ENCODE peak calls at places on chromosomes 4 and X, in four cellular contexts. V, G, S and M are unnamed samples.

GRCh38 chr4:55947254-55947882 is 1.4 kb upstream of the CEP135 start:
- DNase-seq in S (no peak), V (no peak), G (peak), M (no peak)

GRCh38 chr4:150569384-150569987 is 12.5 kb upstream of the MAB21L2 start:
- DNase-seq in G (no peak), S (no peak), V (no peak), M (no peak)

GRCh38 chrX:106811131-106811910 is 8.8 kb downstream of the TBC1D8B start:
- DNase-seq in S (no peak), V (no peak), G (no peak), M (no peak)

GRCh38 chr4:145619639-145619996 is 433 bp downstream of the MMAA start:
- DNase-seq in S (no peak), V (peak), G (no peak), M (peak)

GRCh38 chr4:110837896-110838450 is 215.1 kb upstream of the PITX2 start:
- DNase-seq in V (no peak), S (peak), G (no peak), M (no peak)

GRCh38 chr4:23930750-23931488 is 41.1 kb upstream of the PPARGC1A start:
- DNase-seq in S (peak), G (no peak), V (no peak), M (peak)

GRCh38 chrX:71586929-71587328 is 8.7 kb downstream of the GCNA start:
- DNase-seq in V (no peak), G (no peak), S (no peak), M (peak)

GRCh38 chrX:143429831-143430230 is 87.4 kb downstream of the SPANXN3 start:
- DNase-seq in G (no peak), V (no peak), S (no peak), M (no peak)

GRCh38 chr4:103150677-103151076 is 47.5 kb downstream of the CENPE start:
- DNase-seq in G (no peak), V (no peak), S (no peak), M (no peak)

GRCh38 chr4:168092176-168092712 is at the start of gene ANXA10:
- DNase-seq in G (no peak), S (no peak), V (no peak), M (no peak)

GRCh38 chr4:149980941-149981340 is 97.3 kb upstream of the DCLK2 start:
- DNase-seq in S (peak), V (peak), G (peak), M (peak)

GRCh38 chr4:110196871-110197420 is 1.5 kb downstream of the ELOVL6 start:
- DNase-seq in G (peak), S (peak), V (no peak), M (no peak)

GRCh38 chrX:118212817-118213183 is 96.2 kb upstream of the KLHL13 start:
- DNase-seq in S (no peak), V (no peak), G (peak), M (no peak)

GRCh38 chr4:143667461-143667860 is 33.0 kb downstream of the FREM3 start:
- DNase-seq in G (no peak), S (peak), V (no peak), M (no peak)

GRCh38 chrX:130114141-130114561 is 3.9 kb upstream of the ELF4 start:
- DNase-seq in V (no peak), S (no peak), G (no peak), M (no peak)

GRCh38 chrX:106499473-106499872 is 112.3 kb upstream of the RADX start:
- DNase-seq in S (no peak), V (no peak), G (no peak), M (no peak)

GRCh38 chr4:169440446-169440845 is 169.7 kb upstream of the SH3RF1 start:
- DNase-seq in V (no peak), S (no peak), G (no peak), M (no peak)

GRCh38 chr4:10529256-10529890 is 72.1 kb upstream of the ZNF518B start:
- DNase-seq in S (no peak), G (no peak), V (peak), M (peak)

GRCh38 chrX:1577845-1578244 is 13.6 kb upstream of the AKAP17A start:
- DNase-seq in G (no peak), V (no peak), S (no peak), M (no peak)

GRCh38 chr4:87975466-87975865 is at the start of gene SPP1:
- DNase-seq in S (peak), V (no peak), G (peak), M (peak)

GRCh38 chrX:152923599-152923998 is 25.7 kb downstream of the ZNF185 start:
- DNase-seq in V (no peak), G (no peak), S (no peak), M (no peak)

GRCh38 chrX:120251471-120252011 is 929 bp downstream of the ZBTB33 start:
- DNase-seq in S (peak), G (peak), V (no peak), M (peak)
- TF ChIP-seq EZH2phosphoT487 in S (no peak), G (no peak), V (no peak), M (no peak)

DNA sequence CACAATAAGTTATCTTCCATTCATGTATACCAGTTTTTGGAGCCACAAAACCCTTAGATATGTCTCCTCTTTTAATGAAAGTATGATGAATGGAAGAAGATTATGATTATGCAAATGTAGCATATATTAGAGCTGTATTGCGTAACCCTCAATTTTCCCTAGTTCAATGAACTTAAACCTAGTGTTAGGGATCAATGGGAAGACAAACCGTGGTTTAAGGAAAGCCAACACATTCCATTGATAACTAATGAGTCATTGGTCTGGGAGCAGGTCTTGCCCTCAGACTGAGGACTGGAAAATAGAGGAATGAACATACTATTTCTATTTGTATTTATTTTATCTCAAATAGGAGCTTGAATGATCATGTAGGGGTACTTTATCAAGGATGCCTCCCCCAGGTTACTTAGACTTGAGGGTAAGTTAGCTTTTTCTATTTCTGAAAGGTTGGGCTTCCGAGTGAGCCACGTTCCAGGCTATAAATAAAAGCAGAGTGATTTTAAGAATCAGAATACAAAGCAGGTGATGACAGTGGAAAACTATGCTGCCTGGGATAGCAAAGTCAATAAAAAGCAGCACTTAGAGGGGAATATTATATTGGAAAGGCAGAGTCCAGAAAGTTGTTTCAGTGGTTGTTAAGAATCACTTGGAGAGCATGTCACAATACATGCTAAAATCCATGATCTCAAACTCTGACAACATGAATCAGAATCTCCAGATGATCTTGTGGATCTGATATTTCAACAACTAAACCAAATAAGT is 356.0 kb downstream of the ADAM29 start:
- DNase-seq in V (no peak), S (no peak), G (no peak), M (no peak)
- TF ChIP-seq EZH2phosphoT487 in V (no peak), S (no peak), G (no peak), M (no peak)

GRCh38 chr4:25441519-25442117 is 64.6 kb downstream of the ANAPC4 start:
- DNase-seq in V (peak), G (peak), S (peak), M (peak)
- TF ChIP-seq EZH2phosphoT487 in V (no peak), G (no peak), S (no peak), M (no peak)

GRCh38 chrX:133307094-133307493 is 88.9 kb upstream of the TFDP3 start:
- DNase-seq in G (no peak), V (no peak), S (peak), M (no peak)

GRCh38 chrX:133302775-133303445 is 84.8 kb upstream of the TFDP3 start:
- DNase-seq in S (no peak), G (no peak), V (no peak), M (no peak)

GRCh38 chrX:133307637-133308485 is 89.7 kb upstream of the TFDP3 start:
- DNase-seq in G (no peak), V (no peak), S (peak), M (peak)

GRCh38 chrX:133305348-133305747 is 87.2 kb upstream of the TFDP3 start:
- DNase-seq in S (no peak), V (no peak), G (no peak), M (no peak)
- TF ChIP-seq EZH2phosphoT487 in S (no peak), V (no peak), G (no peak), M (no peak)

DNA sequence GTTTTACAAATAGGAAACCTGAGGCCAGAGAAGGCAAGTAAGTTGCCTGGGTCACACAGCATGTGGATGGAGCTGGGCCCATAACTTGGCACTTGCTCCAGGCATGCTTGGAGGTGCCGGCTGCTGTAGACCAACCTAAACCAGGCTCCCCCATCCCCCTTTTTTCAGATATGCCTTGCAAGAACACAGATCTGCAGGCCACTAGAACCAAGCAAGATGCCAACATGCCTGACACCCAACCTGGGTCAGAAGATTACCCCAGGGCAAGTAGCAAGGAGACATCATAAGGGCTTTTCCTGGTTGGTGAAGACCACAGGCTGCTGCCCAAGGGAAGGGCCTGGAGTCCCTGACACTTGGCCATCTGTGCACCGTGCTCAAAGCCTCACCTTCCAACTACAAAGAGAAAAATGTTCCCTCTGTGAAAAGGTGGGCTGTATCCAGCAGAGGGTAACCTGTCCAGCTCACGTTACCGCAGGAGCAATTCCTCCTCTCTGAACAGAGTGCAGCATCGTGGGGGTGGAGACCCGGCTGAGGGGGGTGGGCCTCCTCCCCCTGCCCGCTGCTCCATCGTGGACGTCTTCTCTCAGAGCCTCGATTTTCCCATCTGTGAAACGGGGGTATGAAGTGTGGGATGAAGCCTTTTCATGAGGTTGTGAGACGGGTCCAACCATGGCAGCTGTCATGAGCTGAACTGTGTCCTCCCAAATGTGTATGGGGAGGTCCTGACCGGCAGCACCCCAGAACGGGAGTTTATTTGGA is 23.0 kb downstream of the HMX1 start:
- DNase-seq in G (no peak), V (no peak), S (no peak), M (no peak)
- TF ChIP-seq EZH2phosphoT487 in G (no peak), V (no peak), S (no peak), M (no peak)

DNA sequence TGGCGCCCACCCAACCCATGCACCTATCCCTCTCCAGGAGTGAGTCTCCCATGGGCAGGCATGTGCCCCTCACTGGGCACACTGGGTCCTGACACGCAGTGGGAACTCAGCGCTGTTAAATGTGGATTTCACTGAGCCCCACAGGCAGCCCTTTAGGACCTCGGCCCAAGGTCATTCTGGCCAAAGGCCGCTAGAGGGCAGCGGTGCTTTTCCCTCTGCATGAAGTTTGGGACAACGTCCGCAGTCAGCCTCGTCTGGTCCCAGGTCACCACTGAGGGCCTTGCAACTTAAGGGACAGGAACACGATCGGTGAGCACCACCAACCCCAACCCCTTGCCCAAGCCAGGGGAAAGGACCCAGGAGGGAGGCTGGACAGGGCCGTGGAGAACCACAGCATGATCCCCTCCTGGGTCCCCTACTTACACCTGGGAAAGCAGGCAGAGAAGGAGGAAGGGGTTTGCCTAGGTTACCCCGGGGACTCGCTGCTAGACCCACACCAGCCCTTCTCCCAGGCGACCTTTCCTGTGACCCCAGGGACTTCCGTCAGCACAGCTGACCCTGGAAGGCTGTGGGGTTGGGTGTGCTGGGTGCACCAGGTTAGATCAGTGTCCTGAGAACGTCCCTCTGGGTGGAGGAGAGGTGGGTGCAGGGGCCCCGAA is 24.0 kb downstream of the CYTL1 start:
- DNase-seq in S (peak), G (peak), V (peak), M (peak)
- TF ChIP-seq EZH2phosphoT487 in S (no peak), G (no peak), V (no peak), M (no peak)